ENCODE peak calls at places on chromosomes 13 and 19, in eight cellular contexts. D, G, O, S, P, A, E and K are unnamed samples.

GRCh38 chr13:63731896-63732295 is 2316.2 kb upstream of the PCDH20 start:
- DNase-seq in A (no peak), S (no peak), P (no peak), O (no peak), E (no peak), G (no peak), D (no peak), K (no peak)

GRCh38 chr13:57624565-57625435 is 6.7 kb upstream of the PCDH17 start:
- DNase-seq in O (no peak), S (no peak), G (no peak), A (peak; percentile 68), E (no peak), D (peak; percentile 33), P (no peak), K (peak; percentile 52)

GRCh38 chr13:113666951-113667701 is at the start of gene GRK1:
- DNase-seq in D (no peak), G (no peak), E (peak; percentile 24), A (no peak), S (no peak), O (peak; percentile 1), P (peak; percentile 19), K (no peak)

GRCh38 chr19:55432355-55432959 is 10.6 kb downstream of the SHISA7 start:
- DNase-seq in O (no peak), E (no peak), G (no peak), D (no peak), S (no peak), A (no peak), P (no peak), K (no peak)

GRCh38 chr19:35563207-35563829 is at the start of gene ATP4A:
- DNase-seq in G (no peak), E (no peak), P (no peak), A (no peak), S (no peak), O (no peak), D (no peak), K (no peak)

GRCh38 chr13:73338389-73338788 is 279.6 kb downstream of the KLF5 start:
- DNase-seq in E (no peak), P (no peak), S (no peak), O (no peak), A (peak; percentile 62), G (no peak), D (peak; percentile 71), K (no peak)

GRCh38 chr13:78241278-78241919 is 322.8 kb upstream of the EDNRB start:
- DNase-seq in D (peak; percentile 12), E (peak; percentile 32), G (no peak), A (peak; percentile 44), S (peak; percentile 2), P (peak; percentile 53), O (no peak), K (no peak)

GRCh38 chr13:111329641-111330040 is 9.2 kb downstream of the TEX29 start:
- DNase-seq in G (no peak), O (no peak), D (no peak), E (no peak), A (no peak), S (no peak), P (no peak), K (no peak)

GRCh38 chr19:48897181-48897580 is 1.4 kb downstream of the TULP2 start:
- DNase-seq in P (no peak), S (no peak), A (no peak), E (no peak), O (no peak), G (no peak), D (no peak), K (no peak)

GRCh38 chr19:48900477-48901452 is 653 bp downstream of the NUCB1 start:
- DNase-seq in S (no peak), E (no peak), G (no peak), D (no peak), P (no peak), A (peak; percentile 68), O (peak; percentile 17), K (no peak)

GRCh38 chr19:48895226-48895625 is 3.3 kb downstream of the TULP2 start:
- DNase-seq in A (no peak), O (no peak), P (no peak), G (no peak), S (no peak), D (no peak), E (no peak), K (no peak)

GRCh38 chr19:48899781-48900476 is at the start of gene NUCB1:
- DNase-seq in O (peak; percentile 99), G (peak; percentile 97), A (peak; percentile 99), P (peak; percentile 99), E (peak; percentile 99), S (peak; percentile 96), D (peak; percentile 99), K (peak; percentile 98)

DNA sequence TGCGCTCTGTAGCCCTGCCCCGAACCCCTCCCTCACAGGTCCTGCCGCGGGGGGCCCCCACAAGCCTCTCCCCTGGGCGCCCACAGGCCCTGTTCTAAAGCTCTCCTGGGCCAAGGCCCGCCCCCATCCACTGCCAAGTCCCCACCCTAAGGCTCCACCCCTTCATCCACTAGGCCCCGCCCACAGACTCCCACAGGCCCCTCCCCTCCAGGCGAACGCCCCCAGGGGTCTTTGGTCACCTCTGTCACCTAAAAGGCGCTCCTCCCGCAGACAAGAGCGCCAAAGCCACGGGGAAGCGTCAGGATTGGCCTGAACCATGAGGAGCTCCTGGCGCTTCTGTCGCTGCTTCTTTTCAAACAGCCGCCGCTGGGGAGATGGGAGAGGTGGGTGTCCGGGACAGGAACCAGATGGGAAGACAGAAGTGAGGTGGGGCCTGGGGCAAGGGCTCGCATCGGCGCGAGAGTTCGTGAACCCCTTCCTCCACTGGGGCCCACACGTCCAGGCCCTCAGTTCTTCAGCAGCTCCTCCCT is 2.3 kb downstream of the TULP2 start:
- DNase-seq in P (peak; percentile 59), A (peak; percentile 61), D (no peak), E (no peak), S (no peak), G (no peak), O (peak; percentile 44), K (no peak)
- H3K4me3 ChIP-seq in P (no peak overlapping the region), A (peak overlapping the region; percentile 22), D (peak overlapping the region; percentile 36), E (peak overlapping the region; percentile 63), S (peak overlapping the region; percentile 22), G (peak overlapping the region; percentile 35), O (peak overlapping the region; percentile 23), K (peak overlapping the region; percentile 30)

GRCh38 chr19:37986048-37986750 is 79.2 kb downstream of the SIPA1L3 start:
- DNase-seq in S (no peak), E (no peak), A (no peak), P (peak; percentile 22), O (no peak), G (no peak), D (no peak), K (no peak)

GRCh38 chr19:37988758-37989635 is 82.0 kb downstream of the SIPA1L3 start:
- DNase-seq in A (no peak), S (no peak), E (no peak), O (no peak), G (no peak), D (peak; percentile 35), P (peak; percentile 6), K (no peak)

GRCh38 chr19:37989855-37990254 is 82.8 kb downstream of the SIPA1L3 start:
- DNase-seq in E (no peak), G (no peak), O (no peak), D (no peak), S (no peak), A (peak; percentile 8), P (no peak), K (no peak)

GRCh38 chr19:37990362-37990761 is 83.4 kb downstream of the SIPA1L3 start:
- DNase-seq in G (no peak), E (no peak), S (no peak), O (no peak), P (no peak), A (no peak), D (no peak), K (no peak)

DNA sequence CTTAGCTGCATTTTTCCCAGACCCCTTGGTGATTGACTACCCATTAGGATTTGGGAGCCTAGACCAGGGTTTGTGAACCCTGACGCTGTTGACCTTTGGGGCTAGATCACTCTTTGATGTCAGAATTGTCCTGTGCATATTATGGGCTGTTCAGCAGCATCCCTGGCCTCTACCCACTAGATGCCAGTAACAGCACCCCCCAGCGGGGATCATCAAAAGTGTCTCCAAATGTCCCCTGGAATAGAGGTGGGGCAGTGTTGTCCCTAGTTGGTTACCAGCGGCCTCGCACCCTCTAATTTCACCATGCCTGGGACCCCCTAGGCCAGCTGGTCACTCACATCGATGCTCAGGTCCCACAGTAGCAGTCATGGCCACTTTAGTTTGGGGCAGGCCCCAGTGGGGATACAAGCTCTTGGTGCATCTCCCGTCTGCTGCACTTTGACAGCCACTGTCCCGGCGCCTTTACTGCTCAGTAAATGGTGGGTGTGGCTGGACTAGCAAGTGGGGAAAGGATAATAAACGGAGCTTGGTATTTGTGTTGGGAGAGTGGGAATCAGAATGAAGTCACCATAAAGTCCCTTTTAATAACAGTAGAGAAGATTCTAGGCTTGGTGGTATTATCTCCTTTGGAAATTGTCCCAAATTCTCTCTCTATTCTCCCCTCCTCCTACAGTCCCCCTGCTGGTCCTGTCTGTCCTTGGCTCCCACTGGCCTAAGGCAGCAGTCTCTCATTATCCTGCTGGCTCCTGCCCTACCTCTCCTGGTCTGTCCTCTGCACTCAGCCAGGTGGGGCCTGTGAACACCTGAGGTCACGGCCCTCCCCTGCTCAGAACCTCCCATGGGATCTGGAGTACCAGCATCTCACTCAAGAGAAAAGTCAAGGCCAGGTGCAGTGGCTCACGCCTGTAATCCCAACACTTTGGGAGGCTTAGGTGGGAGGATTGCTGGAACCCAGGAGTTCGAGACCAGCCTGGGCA is 80.6 kb downstream of the SIPA1L3 start:
- DNase-seq in G (no peak), E (no peak), P (peak; percentile 70), S (no peak), O (no peak), A (no peak), D (no peak), K (no peak)
- TF ChIP-seq CTCF in G (no peak), E (no peak), P (no peak), S (peak; percentile 12), O (no peak), A (peak; percentile 23), D (peak; percentile 62), K (peak; percentile 17)

GRCh38 chr19:12913011-12913561 is 6.0 kb downstream of the SYCE2 start:
- DNase-seq in O (no peak), P (peak; percentile 62), D (no peak), G (peak; percentile 42), A (peak; percentile 88), E (peak; percentile 85), S (peak; percentile 21), K (peak; percentile 32)
- H3K4me3 ChIP-seq in O (no peak overlapping the region), P (no peak overlapping the region), D (no peak overlapping the region), G (no peak overlapping the region), A (no peak overlapping the region), E (peak overlapping the region; percentile 17), S (no peak overlapping the region), K (no peak overlapping the region)

DNA sequence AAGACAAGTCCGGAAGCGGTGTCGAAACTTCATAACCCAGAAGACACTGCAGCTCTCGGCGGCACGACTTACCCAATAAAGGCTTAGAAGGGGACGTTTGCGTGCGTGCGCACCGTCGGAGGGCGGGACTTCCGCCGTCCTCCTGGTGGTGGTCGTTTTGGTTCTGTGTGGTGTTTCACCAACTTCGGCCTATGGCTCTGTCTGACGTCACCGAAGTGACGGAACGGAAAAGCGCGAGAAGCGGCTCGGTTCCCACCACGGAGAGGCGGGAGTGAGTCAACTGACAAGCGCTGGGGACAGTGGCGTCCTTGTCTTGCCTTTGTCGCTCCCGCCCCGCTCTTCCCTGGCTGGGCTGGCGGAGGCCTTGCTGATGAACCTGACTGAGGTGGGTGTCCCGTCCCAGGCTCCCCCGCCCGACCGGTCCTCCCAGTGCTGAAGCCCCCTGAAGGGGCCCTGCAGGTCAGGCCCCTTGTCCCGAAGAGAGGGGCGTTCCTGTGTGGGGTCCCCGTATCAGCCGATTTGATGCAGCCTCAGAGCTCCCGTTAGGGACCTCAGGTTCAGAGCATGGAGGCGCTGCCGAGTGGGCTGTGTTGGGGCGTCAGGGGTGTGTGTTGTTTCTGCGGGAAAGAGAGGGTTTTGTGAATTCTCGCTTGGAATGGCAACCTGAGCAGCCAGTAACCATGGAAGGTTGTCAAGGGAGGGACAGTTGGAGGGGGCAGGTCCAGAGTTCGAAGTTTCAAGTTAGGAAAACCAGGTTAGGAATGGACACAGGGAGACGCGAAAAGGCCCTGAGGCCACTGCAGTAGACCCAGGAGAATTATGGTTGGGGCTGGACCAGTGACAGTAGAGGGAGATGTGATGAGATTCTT is at the start of gene ZNF548:
- DNase-seq in E (peak; percentile 99), S (peak; percentile 99), A (peak; percentile 99), O (peak; percentile 98), G (peak; percentile 98), D (peak; percentile 99), P (peak; percentile 92), K (peak; percentile 98)
- TF ChIP-seq CTCF in E (peak; percentile 32), S (peak; percentile 31), A (peak; percentile 3), O (no peak), G (no peak), D (peak; percentile 42), P (no peak), K (no peak)